ENCODE peak calls at places on chromosomes 7 and 10, in nine cellular contexts. One of them, this sample, is unnamed.

GRCh38 chr7:157507987-157508386 is 171.2 kb downstream of the DNAJB6 start:
- DNase-seq in nucleus accumbens: no peak
- DNase-seq in fibroblast of lung: no peak
- DNase-seq in BJ: no peak
- DNase-seq in iPS-NIHi11: no peak
- DNase-seq in neural crest cell: no peak
- DNase-seq in NCI-H2081 treated with DMSO at 0.1 percent for 48 hours: peak; percentile 17
- DNase-seq in psoas muscle: no peak
- DNase-seq in transverse colon: no peak
- DNase-seq in this sample: no peak

GRCh38 chr10:100100651-100101525 is 19.2 kb upstream of the CPN1 start:
- DNase-seq in psoas muscle: no peak
- DNase-seq in NCI-H2081 treated with DMSO at 0.1 percent for 48 hours: no peak
- DNase-seq in neural crest cell: no peak
- DNase-seq in transverse colon: no peak
- DNase-seq in fibroblast of lung: peak; percentile 9
- DNase-seq in nucleus accumbens: no peak
- DNase-seq in iPS-NIHi11: peak; percentile 42
- DNase-seq in BJ: no peak
- DNase-seq in this sample: no peak

GRCh38 chr10:25080880-25081581 is 64.6 kb downstream of the THNSL1 start:
- DNase-seq in transverse colon: peak; percentile 89
- DNase-seq in psoas muscle: peak; percentile 66
- DNase-seq in NCI-H2081 treated with DMSO at 0.1 percent for 48 hours: peak; percentile 43
- DNase-seq in nucleus accumbens: no peak
- DNase-seq in BJ: peak; percentile 87
- DNase-seq in iPS-NIHi11: peak; percentile 78
- DNase-seq in neural crest cell: peak; percentile 90
- DNase-seq in fibroblast of lung: peak; percentile 79
- DNase-seq in this sample: peak; percentile 88

GRCh38 chr10:79148452-79149344 is 79.9 kb downstream of the ZMIZ1 start:
- DNase-seq in NCI-H2081 treated with DMSO at 0.1 percent for 48 hours: no peak
- DNase-seq in transverse colon: peak; percentile 72
- DNase-seq in nucleus accumbens: no peak
- DNase-seq in psoas muscle: peak; percentile 79
- DNase-seq in fibroblast of lung: peak; percentile 71
- DNase-seq in iPS-NIHi11: no peak
- DNase-seq in BJ: no peak
- DNase-seq in neural crest cell: no peak
- DNase-seq in this sample: peak; percentile 66

GRCh38 chr7:94632338-94633024 is 23.5 kb downstream of the SGCE start:
- DNase-seq in iPS-NIHi11: peak; percentile 16
- DNase-seq in BJ: peak; percentile 38
- DNase-seq in nucleus accumbens: no peak
- DNase-seq in transverse colon: no peak
- DNase-seq in neural crest cell: no peak
- DNase-seq in NCI-H2081 treated with DMSO at 0.1 percent for 48 hours: peak; percentile 68
- DNase-seq in fibroblast of lung: peak; percentile 93
- DNase-seq in psoas muscle: no peak
- DNase-seq in this sample: no peak

GRCh38 chr7:155653773-155654172 is 9.3 kb downstream of the RBM33 start:
- DNase-seq in transverse colon: no peak
- DNase-seq in iPS-NIHi11: no peak
- DNase-seq in fibroblast of lung: peak; percentile 16
- DNase-seq in NCI-H2081 treated with DMSO at 0.1 percent for 48 hours: no peak
- DNase-seq in neural crest cell: no peak
- DNase-seq in psoas muscle: no peak
- DNase-seq in nucleus accumbens: no peak
- DNase-seq in BJ: no peak
- DNase-seq in this sample: no peak

GRCh38 chr7:116526897-116527296 is 2.1 kb downstream of the CAV1 start:
- DNase-seq in fibroblast of lung: no peak
- DNase-seq in BJ: no peak
- DNase-seq in neural crest cell: no peak
- DNase-seq in nucleus accumbens: no peak
- DNase-seq in iPS-NIHi11: no peak
- DNase-seq in NCI-H2081 treated with DMSO at 0.1 percent for 48 hours: no peak
- DNase-seq in transverse colon: no peak
- DNase-seq in psoas muscle: no peak
- DNase-seq in this sample: no peak

GRCh38 chr10:49107111-49107889 is 8.0 kb downstream of the VSTM4 start:
- DNase-seq in neural crest cell: no peak
- DNase-seq in nucleus accumbens: no peak
- DNase-seq in NCI-H2081 treated with DMSO at 0.1 percent for 48 hours: no peak
- DNase-seq in fibroblast of lung: no peak
- DNase-seq in iPS-NIHi11: no peak
- DNase-seq in transverse colon: no peak
- DNase-seq in psoas muscle: no peak
- DNase-seq in BJ: no peak
- DNase-seq in this sample: no peak

GRCh38 chr7:127754457-127754856 is 102.5 kb downstream of the SND1 start:
- DNase-seq in fibroblast of lung: no peak
- DNase-seq in transverse colon: no peak
- DNase-seq in iPS-NIHi11: no peak
- DNase-seq in NCI-H2081 treated with DMSO at 0.1 percent for 48 hours: no peak
- DNase-seq in nucleus accumbens: no peak
- DNase-seq in psoas muscle: no peak
- DNase-seq in neural crest cell: no peak
- DNase-seq in BJ: no peak
- DNase-seq in this sample: no peak

GRCh38 chr7:50164552-50165220 is 71.6 kb upstream of the ZPBP start:
- DNase-seq in NCI-H2081 treated with DMSO at 0.1 percent for 48 hours: no peak
- DNase-seq in neural crest cell: no peak
- DNase-seq in fibroblast of lung: no peak
- DNase-seq in iPS-NIHi11: no peak
- DNase-seq in nucleus accumbens: no peak
- DNase-seq in transverse colon: no peak
- DNase-seq in BJ: no peak
- DNase-seq in psoas muscle: no peak
- DNase-seq in this sample: no peak

GRCh38 chr10:76205361-76205760 is 773.9 kb downstream of the LRMDA start:
- DNase-seq in fibroblast of lung: no peak
- DNase-seq in BJ: no peak
- DNase-seq in NCI-H2081 treated with DMSO at 0.1 percent for 48 hours: no peak
- DNase-seq in neural crest cell: no peak
- DNase-seq in psoas muscle: no peak
- DNase-seq in nucleus accumbens: no peak
- DNase-seq in iPS-NIHi11: no peak
- DNase-seq in transverse colon: no peak
- DNase-seq in this sample: no peak

GRCh38 chr10:131901181-131901829 is 497 bp downstream of the PPP2R2D start:
- DNase-seq in iPS-NIHi11: peak; percentile 54
- DNase-seq in NCI-H2081 treated with DMSO at 0.1 percent for 48 hours: no peak
- DNase-seq in fibroblast of lung: peak; percentile 20
- DNase-seq in psoas muscle: peak; percentile 47
- DNase-seq in BJ: no peak
- DNase-seq in nucleus accumbens: no peak
- DNase-seq in transverse colon: peak; percentile 70
- DNase-seq in neural crest cell: peak; percentile 31
- DNase-seq in this sample: peak; percentile 77

GRCh38 chr7:28891192-28891872 is 66.8 kb downstream of the TRIL start:
- DNase-seq in psoas muscle: no peak
- DNase-seq in nucleus accumbens: no peak
- DNase-seq in neural crest cell: no peak
- DNase-seq in BJ: no peak
- DNase-seq in fibroblast of lung: no peak
- DNase-seq in NCI-H2081 treated with DMSO at 0.1 percent for 48 hours: no peak
- DNase-seq in iPS-NIHi11: peak; percentile 33
- DNase-seq in transverse colon: no peak
- DNase-seq in this sample: no peak

GRCh38 chr7:95847061-95847460 is 74.7 kb downstream of the DYNC1I1 start:
- DNase-seq in transverse colon: no peak
- DNase-seq in iPS-NIHi11: no peak
- DNase-seq in neural crest cell: no peak
- DNase-seq in BJ: no peak
- DNase-seq in nucleus accumbens: no peak
- DNase-seq in psoas muscle: no peak
- DNase-seq in fibroblast of lung: peak; percentile 14
- DNase-seq in NCI-H2081 treated with DMSO at 0.1 percent for 48 hours: no peak
- DNase-seq in this sample: no peak

GRCh38 chr10:78363190-78363589 is 329.5 kb downstream of the RPS24 start:
- DNase-seq in neural crest cell: no peak
- DNase-seq in BJ: no peak
- DNase-seq in nucleus accumbens: no peak
- DNase-seq in fibroblast of lung: no peak
- DNase-seq in psoas muscle: no peak
- DNase-seq in transverse colon: no peak
- DNase-seq in iPS-NIHi11: no peak
- DNase-seq in NCI-H2081 treated with DMSO at 0.1 percent for 48 hours: no peak
- DNase-seq in this sample: no peak

GRCh38 chr7:112575864-112576263 is 95.1 kb downstream of the LSMEM1 start:
- DNase-seq in transverse colon: no peak
- DNase-seq in nucleus accumbens: no peak
- DNase-seq in BJ: no peak
- DNase-seq in psoas muscle: no peak
- DNase-seq in fibroblast of lung: no peak
- DNase-seq in neural crest cell: no peak
- DNase-seq in NCI-H2081 treated with DMSO at 0.1 percent for 48 hours: no peak
- DNase-seq in iPS-NIHi11: no peak
- DNase-seq in this sample: no peak

GRCh38 chr10:62620491-62620890 is 184.0 kb upstream of the ADO start:
- DNase-seq in fibroblast of lung: no peak
- DNase-seq in iPS-NIHi11: no peak
- DNase-seq in psoas muscle: no peak
- DNase-seq in NCI-H2081 treated with DMSO at 0.1 percent for 48 hours: no peak
- DNase-seq in neural crest cell: no peak
- DNase-seq in transverse colon: no peak
- DNase-seq in BJ: no peak
- DNase-seq in nucleus accumbens: no peak
- DNase-seq in this sample: no peak

GRCh38 chr7:32427769-32428291 is 62.4 kb downstream of the LSM5 start:
- DNase-seq in neural crest cell: peak; percentile 91
- DNase-seq in fibroblast of lung: peak; percentile 79
- DNase-seq in BJ: peak; percentile 2
- DNase-seq in iPS-NIHi11: peak; percentile 93
- DNase-seq in transverse colon: peak; percentile 19
- DNase-seq in NCI-H2081 treated with DMSO at 0.1 percent for 48 hours: no peak
- DNase-seq in nucleus accumbens: no peak
- DNase-seq in psoas muscle: peak; percentile 71
- DNase-seq in this sample: peak; percentile 74

GRCh38 chr7:19144661-19145428 is at the start of gene FERD3L:
- DNase-seq in psoas muscle: peak; percentile 8
- DNase-seq in nucleus accumbens: no peak
- DNase-seq in NCI-H2081 treated with DMSO at 0.1 percent for 48 hours: no peak
- DNase-seq in fibroblast of lung: no peak
- DNase-seq in BJ: no peak
- DNase-seq in neural crest cell: no peak
- DNase-seq in iPS-NIHi11: peak; percentile 22
- DNase-seq in transverse colon: no peak
- DNase-seq in this sample: no peak

GRCh38 chr10:103872137-103872933 is 17.0 kb upstream of the SH3PXD2A start:
- DNase-seq in neural crest cell: no peak
- DNase-seq in nucleus accumbens: no peak
- DNase-seq in BJ: no peak
- DNase-seq in psoas muscle: peak; percentile 32
- DNase-seq in NCI-H2081 treated with DMSO at 0.1 percent for 48 hours: no peak
- DNase-seq in transverse colon: no peak
- DNase-seq in fibroblast of lung: peak; percentile 47
- DNase-seq in iPS-NIHi11: no peak
- DNase-seq in this sample: no peak

GRCh38 chr7:152583006-152583405 is 92.9 kb downstream of the XRCC2 start:
- DNase-seq in iPS-NIHi11: no peak
- DNase-seq in BJ: no peak
- DNase-seq in neural crest cell: no peak
- DNase-seq in fibroblast of lung: no peak
- DNase-seq in nucleus accumbens: no peak
- DNase-seq in psoas muscle: no peak
- DNase-seq in NCI-H2081 treated with DMSO at 0.1 percent for 48 hours: no peak
- DNase-seq in transverse colon: no peak
- DNase-seq in this sample: no peak

GRCh38 chr7:129225206-129225930 is 538 bp downstream of the AHCYL2 start:
- DNase-seq in fibroblast of lung: peak; percentile 48
- DNase-seq in nucleus accumbens: no peak
- DNase-seq in BJ: no peak
- DNase-seq in transverse colon: peak; percentile 59
- DNase-seq in psoas muscle: peak; percentile 57
- DNase-seq in NCI-H2081 treated with DMSO at 0.1 percent for 48 hours: no peak
- DNase-seq in iPS-NIHi11: peak; percentile 49
- DNase-seq in neural crest cell: peak; percentile 39
- DNase-seq in this sample: peak; percentile 71

GRCh38 chr7:89623018-89623672 is 531.1 kb upstream of the STEAP1 start:
- DNase-seq in BJ: no peak
- DNase-seq in transverse colon: no peak
- DNase-seq in psoas muscle: no peak
- DNase-seq in nucleus accumbens: no peak
- DNase-seq in neural crest cell: no peak
- DNase-seq in iPS-NIHi11: peak; percentile 39
- DNase-seq in NCI-H2081 treated with DMSO at 0.1 percent for 48 hours: peak; percentile 52
- DNase-seq in fibroblast of lung: peak; percentile 8
- DNase-seq in this sample: no peak

GRCh38 chr7:99109108-99110051 is 34.5 kb downstream of the SMURF1 start:
- DNase-seq in BJ: no peak
- DNase-seq in nucleus accumbens: no peak
- DNase-seq in fibroblast of lung: peak; percentile 65
- DNase-seq in neural crest cell: no peak
- DNase-seq in psoas muscle: peak; percentile 22
- DNase-seq in transverse colon: no peak
- DNase-seq in iPS-NIHi11: no peak
- DNase-seq in NCI-H2081 treated with DMSO at 0.1 percent for 48 hours: no peak
- DNase-seq in this sample: no peak

GRCh38 chr7:134395604-134396003 is 63.3 kb downstream of the AKR1B1 start:
- DNase-seq in fibroblast of lung: no peak
- DNase-seq in BJ: no peak
- DNase-seq in psoas muscle: no peak
- DNase-seq in transverse colon: no peak
- DNase-seq in nucleus accumbens: no peak
- DNase-seq in NCI-H2081 treated with DMSO at 0.1 percent for 48 hours: no peak
- DNase-seq in neural crest cell: no peak
- DNase-seq in iPS-NIHi11: no peak
- DNase-seq in this sample: no peak

GRCh38 chr7:86094166-86094669 is 549.5 kb upstream of the GRM3 start:
- DNase-seq in transverse colon: no peak
- DNase-seq in BJ: no peak
- DNase-seq in NCI-H2081 treated with DMSO at 0.1 percent for 48 hours: no peak
- DNase-seq in neural crest cell: no peak
- DNase-seq in fibroblast of lung: no peak
- DNase-seq in iPS-NIHi11: no peak
- DNase-seq in nucleus accumbens: no peak
- DNase-seq in psoas muscle: no peak
- DNase-seq in this sample: no peak

GRCh38 chr7:113412410-113412809 is 294.1 kb upstream of the SMIM30 start:
- DNase-seq in BJ: no peak
- DNase-seq in NCI-H2081 treated with DMSO at 0.1 percent for 48 hours: no peak
- DNase-seq in iPS-NIHi11: no peak
- DNase-seq in transverse colon: no peak
- DNase-seq in psoas muscle: no peak
- DNase-seq in nucleus accumbens: no peak
- DNase-seq in fibroblast of lung: no peak
- DNase-seq in neural crest cell: no peak
- DNase-seq in this sample: no peak

GRCh38 chr7:81138850-81139249 is 220.0 kb upstream of the SEMA3C start:
- DNase-seq in iPS-NIHi11: no peak
- DNase-seq in BJ: no peak
- DNase-seq in psoas muscle: no peak
- DNase-seq in fibroblast of lung: no peak
- DNase-seq in nucleus accumbens: no peak
- DNase-seq in neural crest cell: no peak
- DNase-seq in NCI-H2081 treated with DMSO at 0.1 percent for 48 hours: no peak
- DNase-seq in transverse colon: no peak
- DNase-seq in this sample: no peak

GRCh38 chr7:36155811-36156361 is 2.8 kb downstream of the EEPD1 start:
- DNase-seq in neural crest cell: no peak
- DNase-seq in transverse colon: peak; percentile 47
- DNase-seq in BJ: no peak
- DNase-seq in nucleus accumbens: no peak
- DNase-seq in NCI-H2081 treated with DMSO at 0.1 percent for 48 hours: no peak
- DNase-seq in fibroblast of lung: peak; percentile 27
- DNase-seq in iPS-NIHi11: no peak
- DNase-seq in psoas muscle: peak; percentile 56
- DNase-seq in this sample: peak; percentile 52

GRCh38 chr10:67788028-67788886 is 49.7 kb downstream of the DNAJC12 start:
- DNase-seq in NCI-H2081 treated with DMSO at 0.1 percent for 48 hours: no peak
- DNase-seq in psoas muscle: peak; percentile 63
- DNase-seq in nucleus accumbens: no peak
- DNase-seq in neural crest cell: peak; percentile 40
- DNase-seq in BJ: no peak
- DNase-seq in transverse colon: peak; percentile 79
- DNase-seq in fibroblast of lung: peak; percentile 9
- DNase-seq in iPS-NIHi11: peak; percentile 82
- DNase-seq in this sample: peak; percentile 51

GRCh38 chr10:71161429-71161828 is 50.9 kb upstream of the UNC5B start:
- DNase-seq in BJ: no peak
- DNase-seq in nucleus accumbens: no peak
- DNase-seq in fibroblast of lung: peak; percentile 25
- DNase-seq in neural crest cell: no peak
- DNase-seq in NCI-H2081 treated with DMSO at 0.1 percent for 48 hours: no peak
- DNase-seq in iPS-NIHi11: peak; percentile 28
- DNase-seq in transverse colon: no peak
- DNase-seq in psoas muscle: no peak
- DNase-seq in this sample: no peak